ENCODE peak calls at places on chromosomes 16 and 17, in four cellular contexts. One of them, this sample, is unnamed.

GRCh38 chr17:76405967-76406647 is 21.7 kb downstream of the SPHK1 start:
- DNase-seq in osteoblast: peak
- DNase-seq in neural progenitor cell: no peak
- DNase-seq in IMR-90: peak
- DNase-seq in this sample: no peak

GRCh38 chr17:7195971-7196370 is 16.8 kb upstream of the ASGR1 start:
- DNase-seq in osteoblast: no peak
- DNase-seq in neural progenitor cell: no peak
- DNase-seq in IMR-90: no peak
- DNase-seq in this sample: no peak

GRCh38 chr17:62671553-62671952 is 44.1 kb downstream of the MRC2 start:
- DNase-seq in osteoblast: peak
- DNase-seq in neural progenitor cell: no peak
- DNase-seq in IMR-90: no peak
- DNase-seq in this sample: no peak

GRCh38 chr16:85385463-85386331 is 227.4 kb upstream of the GSE1 start:
- DNase-seq in osteoblast: no peak
- DNase-seq in neural progenitor cell: no peak
- DNase-seq in IMR-90: no peak
- DNase-seq in this sample: no peak

GRCh38 chr17:51365090-51365489 is 104.7 kb downstream of the UTP18 start:
- DNase-seq in osteoblast: no peak
- DNase-seq in neural progenitor cell: no peak
- DNase-seq in IMR-90: no peak
- DNase-seq in this sample: no peak

GRCh38 chr16:78961464-78961863 is 639.1 kb downstream of the MAF start:
- DNase-seq in osteoblast: no peak
- DNase-seq in neural progenitor cell: no peak
- DNase-seq in IMR-90: no peak
- DNase-seq in this sample: no peak

GRCh38 chr16:78310990-78311561 is 211.6 kb downstream of the WWOX start:
- DNase-seq in osteoblast: peak
- DNase-seq in neural progenitor cell: peak
- DNase-seq in IMR-90: peak
- DNase-seq in this sample: no peak

GRCh38 chr17:41322264-41322902 is 6.9 kb upstream of the KRTAP17-1 start:
- DNase-seq in osteoblast: peak
- DNase-seq in neural progenitor cell: peak
- DNase-seq in IMR-90: peak
- DNase-seq in this sample: peak

GRCh38 chr17:14303343-14304221 is 2.7 kb downstream of the HS3ST3B1 start:
- DNase-seq in osteoblast: peak
- DNase-seq in neural progenitor cell: peak
- DNase-seq in IMR-90: no peak
- DNase-seq in this sample: no peak

GRCh38 chr17:60817187-60817586 is 139.5 kb downstream of the BCAS3 start:
- DNase-seq in osteoblast: peak
- DNase-seq in neural progenitor cell: no peak
- DNase-seq in IMR-90: peak
- DNase-seq in this sample: no peak
- H2AFZ ChIP-seq in osteoblast: peak
- H2AFZ ChIP-seq in neural progenitor cell: no peak
- H2AFZ ChIP-seq in IMR-90: no peak
- H2AFZ ChIP-seq in this sample: no peak

DNA sequence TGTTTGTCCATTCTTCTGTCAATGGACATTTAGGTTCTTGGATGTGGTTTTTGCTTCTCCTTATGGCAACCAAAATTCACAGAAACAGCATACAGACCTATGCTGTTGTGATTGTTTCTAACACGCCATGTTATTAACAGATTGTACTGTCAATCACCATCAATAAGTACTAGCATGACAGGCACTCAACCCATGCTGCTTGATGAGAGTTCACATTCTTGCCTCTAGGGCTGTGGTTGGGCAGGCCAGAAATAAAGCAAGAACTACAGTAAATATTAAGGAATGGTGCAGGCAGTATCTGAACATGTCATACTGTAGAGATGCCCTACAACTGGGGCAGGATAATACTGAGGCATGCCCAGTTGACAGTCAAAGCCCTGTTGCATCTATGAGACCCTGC is 171.2 kb upstream of the ZFHX3 start:
- DNase-seq in osteoblast: no peak
- DNase-seq in neural progenitor cell: no peak
- DNase-seq in IMR-90: no peak
- DNase-seq in this sample: no peak
- TF ChIP-seq CTCF in osteoblast: peak
- TF ChIP-seq CTCF in neural progenitor cell: peak
- TF ChIP-seq CTCF in IMR-90: no peak
- TF ChIP-seq CTCF in this sample: no peak

GRCh38 chr16:84214451-84215066 is 23.6 kb downstream of the ADAD2 start:
- DNase-seq in osteoblast: no peak
- DNase-seq in neural progenitor cell: no peak
- DNase-seq in IMR-90: no peak
- DNase-seq in this sample: no peak

GRCh38 chr16:84218961-84219360 is 20.9 kb downstream of the KCNG4 start:
- DNase-seq in osteoblast: no peak
- DNase-seq in neural progenitor cell: peak
- DNase-seq in IMR-90: no peak
- DNase-seq in this sample: no peak

GRCh38 chr16:84215531-84215930 is 24.3 kb downstream of the KCNG4 start:
- DNase-seq in osteoblast: peak
- DNase-seq in neural progenitor cell: no peak
- DNase-seq in IMR-90: no peak
- DNase-seq in this sample: no peak

GRCh38 chr16:84220851-84221250 is 19.0 kb downstream of the KCNG4 start:
- DNase-seq in osteoblast: peak
- DNase-seq in neural progenitor cell: no peak
- DNase-seq in IMR-90: peak
- DNase-seq in this sample: no peak

GRCh38 chr16:84218176-84218776 is 21.5 kb downstream of the KCNG4 start:
- DNase-seq in osteoblast: peak
- DNase-seq in neural progenitor cell: no peak
- DNase-seq in IMR-90: no peak
- DNase-seq in this sample: no peak
- H2AFZ ChIP-seq in osteoblast: no peak
- H2AFZ ChIP-seq in neural progenitor cell: no peak
- H2AFZ ChIP-seq in IMR-90: no peak
- H2AFZ ChIP-seq in this sample: no peak

GRCh38 chr17:19260958-19261357 is 23.8 kb downstream of the EPN2 start:
- DNase-seq in osteoblast: no peak
- DNase-seq in neural progenitor cell: peak
- DNase-seq in IMR-90: no peak
- DNase-seq in this sample: no peak
- TF ChIP-seq CTCF in osteoblast: peak
- TF ChIP-seq CTCF in neural progenitor cell: no peak
- TF ChIP-seq CTCF in IMR-90: no peak
- TF ChIP-seq CTCF in this sample: no peak

GRCh38 chr16:86706726-86707125 is 128.4 kb downstream of the FOXL1 start:
- DNase-seq in osteoblast: no peak
- DNase-seq in neural progenitor cell: no peak
- DNase-seq in IMR-90: no peak
- DNase-seq in this sample: no peak
- H2AFZ ChIP-seq in osteoblast: no peak
- H2AFZ ChIP-seq in neural progenitor cell: no peak
- H2AFZ ChIP-seq in IMR-90: no peak
- H2AFZ ChIP-seq in this sample: no peak

GRCh38 chr17:8254881-8255280 is 5.8 kb downstream of the PFAS start:
- DNase-seq in osteoblast: no peak
- DNase-seq in neural progenitor cell: no peak
- DNase-seq in IMR-90: no peak
- DNase-seq in this sample: no peak

GRCh38 chr17:8256691-8257090 is 7.6 kb downstream of the PFAS start:
- DNase-seq in osteoblast: no peak
- DNase-seq in neural progenitor cell: no peak
- DNase-seq in IMR-90: no peak
- DNase-seq in this sample: no peak

GRCh38 chr17:8255499-8255898 is 6.4 kb downstream of the PFAS start:
- DNase-seq in osteoblast: no peak
- DNase-seq in neural progenitor cell: no peak
- DNase-seq in IMR-90: no peak
- DNase-seq in this sample: no peak

GRCh38 chr17:8256291-8256690 is 7.2 kb downstream of the PFAS start:
- DNase-seq in osteoblast: no peak
- DNase-seq in neural progenitor cell: no peak
- DNase-seq in IMR-90: no peak
- DNase-seq in this sample: no peak

GRCh38 chr17:8253801-8254200 is 4.7 kb downstream of the PFAS start:
- DNase-seq in osteoblast: no peak
- DNase-seq in neural progenitor cell: peak
- DNase-seq in IMR-90: no peak
- DNase-seq in this sample: peak
- TF ChIP-seq CTCF in osteoblast: peak
- TF ChIP-seq CTCF in neural progenitor cell: peak
- TF ChIP-seq CTCF in IMR-90: peak
- TF ChIP-seq CTCF in this sample: peak

DNA sequence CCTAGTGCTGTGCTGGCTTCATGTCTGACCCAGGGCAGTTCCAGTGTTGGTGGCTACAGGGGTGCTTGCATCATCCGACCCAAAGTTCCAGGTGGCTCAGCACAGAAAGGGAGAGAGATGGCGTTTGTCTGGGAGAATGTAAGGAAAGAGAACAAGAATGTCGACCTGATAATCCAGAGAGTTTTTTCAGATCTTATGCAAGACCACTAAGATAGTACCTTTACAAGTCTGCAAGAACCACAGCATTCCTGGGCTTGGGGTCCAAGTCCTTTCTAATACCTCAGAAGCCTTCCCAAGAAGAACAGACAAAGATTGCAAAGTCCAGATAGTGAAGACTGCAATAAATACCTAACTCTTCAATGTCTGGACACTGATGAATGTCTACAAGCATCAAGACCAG is 363.0 kb upstream of the TOM1L1 start:
- DNase-seq in osteoblast: no peak
- DNase-seq in neural progenitor cell: no peak
- DNase-seq in IMR-90: no peak
- DNase-seq in this sample: peak
- H2AFZ ChIP-seq in osteoblast: no peak
- H2AFZ ChIP-seq in neural progenitor cell: no peak
- H2AFZ ChIP-seq in IMR-90: no peak
- H2AFZ ChIP-seq in this sample: no peak

GRCh38 chr17:75068750-75069149 is 19.0 kb upstream of the SLC16A5 start:
- DNase-seq in osteoblast: peak
- DNase-seq in neural progenitor cell: no peak
- DNase-seq in IMR-90: no peak
- DNase-seq in this sample: no peak

GRCh38 chr17:75065562-75066151 is 18.6 kb downstream of the KCTD2 start:
- DNase-seq in osteoblast: peak
- DNase-seq in neural progenitor cell: no peak
- DNase-seq in IMR-90: no peak
- DNase-seq in this sample: no peak

GRCh38 chr17:75073618-75074047 is 14.1 kb upstream of the SLC16A5 start:
- DNase-seq in osteoblast: peak
- DNase-seq in neural progenitor cell: no peak
- DNase-seq in IMR-90: no peak
- DNase-seq in this sample: peak

GRCh38 chr17:75067856-75068255 is 19.9 kb upstream of the SLC16A5 start:
- DNase-seq in osteoblast: peak
- DNase-seq in neural progenitor cell: no peak
- DNase-seq in IMR-90: no peak
- DNase-seq in this sample: no peak

DNA sequence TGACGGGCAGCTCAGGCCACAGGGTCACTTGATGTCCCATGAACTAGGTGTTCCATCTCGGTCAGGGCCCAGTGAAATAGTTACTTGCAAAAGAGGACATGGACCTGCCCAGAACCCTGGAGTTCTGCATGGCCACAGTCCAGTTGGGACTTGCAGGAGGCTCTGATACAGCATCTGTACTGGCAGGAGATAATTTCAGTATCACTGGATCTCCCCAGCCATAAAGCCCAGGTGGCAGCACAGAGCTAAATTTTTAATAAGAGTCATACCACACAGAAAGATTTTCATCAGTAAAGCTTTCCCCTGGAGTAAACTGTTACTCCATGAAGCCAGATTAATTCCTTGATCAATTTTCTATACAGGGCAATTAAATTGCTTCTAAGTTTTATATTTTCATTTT is 18.0 kb upstream of the SLC16A5 start:
- DNase-seq in osteoblast: peak
- DNase-seq in neural progenitor cell: no peak
- DNase-seq in IMR-90: no peak
- DNase-seq in this sample: no peak
- TF ChIP-seq CTCF in osteoblast: peak
- TF ChIP-seq CTCF in neural progenitor cell: no peak
- TF ChIP-seq CTCF in IMR-90: peak
- TF ChIP-seq CTCF in this sample: peak

This sample was measured in hepatocyte.